ENCODE peak calls at places on chromosomes 4 and X, in five cellular contexts. X is GM12891; U is stimulated activated CD8-positive, alpha-beta memory T cell treated with anti-CD3 and anti-CD28 coated beads, Interleukin-15, amount 100 ng/mL, for 24 hours; C is GM18507; A is GM19239. H is an unnamed sample.

GRCh38 chr4:102717448-102718092 is 43.2 kb downstream of the MANBA start:
- DNase-seq in X (no peak), U (no peak), C (no peak), A (peak; percentile 17), H (no peak)

GRCh38 chr4:73735231-73735630 is 5.1 kb upstream of the CXCL8 start:
- DNase-seq in X (no peak), U (no peak), C (peak; percentile 43), A (peak; percentile 9), H (no peak)

GRCh38 chr4:55398966-55399365 is 3.2 kb downstream of the TMEM165 start:
- DNase-seq in X (no peak), U (no peak), C (no peak), A (no peak), H (no peak)

GRCh38 chrX:13254076-13254785 is 65.6 kb downstream of the ATXN3L start:
- DNase-seq in X (no peak), U (no peak), C (no peak), A (no peak), H (peak; percentile 4)

GRCh38 chrX:9164535-9165425 is 130.9 kb upstream of the FAM9B start:
- DNase-seq in X (no peak), U (no peak), C (no peak), A (no peak), H (no peak)

GRCh38 chr4:169619518-169619957 is 840 bp upstream of the CLCN3 start:
- DNase-seq in X (no peak), U (peak; percentile 22), C (no peak), A (no peak), H (no peak)

GRCh38 chr4:185559913-185560281 is 24.6 kb upstream of the PDLIM3 start:
- DNase-seq in X (no peak), U (no peak), C (no peak), A (no peak), H (no peak)

GRCh38 chr4:113049421-113050355 is at the start of gene ANK2:
- DNase-seq in X (no peak), U (no peak), C (no peak), A (no peak), H (no peak)

GRCh38 chr4:20395160-20395773 is 143.6 kb downstream of the SLIT2 start:
- DNase-seq in X (no peak), U (no peak), C (no peak), A (no peak), H (peak; percentile 6)